ENCODE peak calls at places on chromosomes 2 and 18, in four cellular contexts. A is heart left ventricle, D is neuronal stem cell, U is left lung. P is an unnamed sample.
A peak's percentile ranks its signal among the peaks of the same experiment; 100 is the strongest.

GRCh38 chr2:91442246-91442905 is 2750.9 kb downstream of the RPIA start:
- DNase-seq in A (peak; percentile 20), D (no peak), U (peak; percentile 31), P (peak; percentile 81)

GRCh38 chr2:174484573-174484972 is 2.3 kb downstream of the GPR155 start:
- DNase-seq in A (no peak), D (no peak), U (no peak), P (no peak)

GRCh38 chr2:182377467-182377866 is 49.4 kb downstream of the PDE1A start:
- DNase-seq in A (no peak), D (no peak), U (no peak), P (no peak)

GRCh38 chr18:9792565-9793226 is 84.6 kb downstream of the RAB31 start:
- DNase-seq in A (no peak), D (no peak), U (no peak), P (no peak)

GRCh38 chr18:36593001-36593400 is 235.8 kb downstream of the TPGS2 start:
- DNase-seq in A (no peak), D (no peak), U (no peak), P (no peak)

GRCh38 chr2:4445821-4446220 is 742.4 kb downstream of the DCDC2C start:
- DNase-seq in A (no peak), D (no peak), U (no peak), P (no peak)

GRCh38 chr2:45004569-45005181 is 4.6 kb downstream of the SIX2 start:
- DNase-seq in A (no peak), D (no peak), U (no peak), P (no peak)

GRCh38 chr2:30385327-30385726 is 61.7 kb upstream of the LCLAT1 start:
- DNase-seq in A (no peak), D (peak; percentile 41), U (no peak), P (no peak)

GRCh38 chr2:167935803-167936110 is 311.6 kb downstream of the STK39 start:
- DNase-seq in A (no peak), D (no peak), U (no peak), P (no peak)

GRCh38 chr2:224650815-224651439 is 65.2 kb downstream of the CCDC195 start:
- DNase-seq in A (no peak), D (peak; percentile 50), U (no peak), P (no peak)

GRCh38 chr18:48860276-48861180 is 90.2 kb downstream of the SMAD7 start:
- DNase-seq in A (no peak), D (peak; percentile 82), U (no peak), P (peak; percentile 30)

GRCh38 chr2:139556789-139557188 is 776.6 kb upstream of the NXPH2 start:
- DNase-seq in A (no peak), D (no peak), U (no peak), P (no peak)

GRCh38 chr2:46309052-46309953 is 12.1 kb downstream of the EPAS1 start:
- DNase-seq in A (no peak), D (no peak), U (no peak), P (no peak)

GRCh38 chr2:201100497-201100896 is 15.5 kb upstream of the CFLAR start:
- DNase-seq in A (no peak), D (no peak), U (no peak), P (no peak)

GRCh38 chr2:27843992-27844391 is 46.2 kb downstream of the RBKS start:
- DNase-seq in A (no peak), D (no peak), U (no peak), P (no peak)

DNA sequence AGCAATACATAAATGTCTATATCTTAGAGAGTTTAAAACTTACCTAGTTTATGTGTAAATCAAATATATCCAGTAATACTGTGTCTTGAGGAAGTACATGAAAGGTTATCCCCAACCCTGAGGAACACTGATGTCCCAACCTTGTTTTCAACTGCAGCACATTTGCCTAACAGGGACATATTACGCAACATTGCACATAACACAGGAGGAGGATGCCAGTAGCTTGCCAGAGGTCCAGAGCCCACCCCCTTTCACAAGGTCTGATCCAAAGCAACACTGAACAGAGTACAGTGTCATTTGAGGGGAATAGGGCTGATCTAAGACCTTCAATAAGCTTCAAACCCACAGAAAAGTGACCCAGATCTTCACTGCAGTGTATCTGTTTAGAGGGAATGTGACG is 678.5 kb downstream of the ARHGAP15 start:
- DNase-seq in A (no peak), D (no peak), U (no peak), P (no peak)
- H3K4me1 ChIP-seq in A (no peaks in the 10 kb centered on the region), D (peaks cover 8% of the 10 kb centered on the region), U (peaks cover 11% of the 10 kb centered on the region), P (no peaks in the 10 kb centered on the region)

DNA sequence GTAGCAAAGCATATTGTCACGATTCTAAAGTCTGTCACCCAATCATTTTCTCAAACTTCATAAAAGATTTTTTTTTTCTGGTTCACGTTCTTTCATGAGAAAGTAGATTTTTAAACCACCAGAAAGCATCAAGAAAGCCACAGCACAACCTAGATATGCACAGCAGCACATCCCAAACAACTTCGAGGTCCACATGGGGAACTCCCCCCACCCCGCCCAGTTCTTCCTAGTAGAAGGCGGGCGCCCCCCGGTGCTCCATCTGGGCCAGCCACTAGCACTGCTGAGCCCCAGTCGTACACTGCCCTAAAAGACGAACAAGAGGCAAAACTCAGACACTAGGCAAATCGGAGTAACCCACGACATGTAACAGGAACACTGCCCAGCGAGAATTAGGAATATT is 15.5 kb downstream of the HDLBP start:
- DNase-seq in A (no peak), D (no peak), U (no peak), P (no peak)
- H3K4me1 ChIP-seq in A (peaks cover 35% of the 10 kb centered on the region), D (no peaks in the 10 kb centered on the region), U (peaks cover 20% of the 10 kb centered on the region), P (peaks cover 32% of the 10 kb centered on the region)

DNA sequence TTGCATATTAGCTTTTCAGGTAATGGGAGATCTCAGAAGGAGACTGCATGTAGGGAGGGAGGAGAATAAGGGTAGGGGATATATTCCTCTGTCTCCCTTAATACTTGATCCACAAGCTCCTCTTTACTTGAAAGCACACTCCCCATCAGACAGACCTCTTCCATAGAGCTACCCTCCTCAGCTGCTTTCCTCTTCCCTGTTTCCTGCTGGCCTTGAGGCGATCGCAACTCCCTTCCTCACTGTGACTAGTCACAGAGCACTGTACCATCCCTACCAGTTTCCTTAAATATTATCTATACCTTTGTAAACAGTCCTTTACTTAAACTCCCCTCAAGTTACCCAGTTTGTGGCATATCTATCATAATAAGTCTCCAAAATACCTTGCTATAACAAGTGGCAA is 10.9 kb downstream of the ROCK1 start:
- DNase-seq in A (no peak), D (no peak), U (no peak), P (no peak)
- H3K4me1 ChIP-seq in A (peaks cover 36% of the 10 kb centered on the region), D (peaks cover 2% of the 10 kb centered on the region), U (peaks cover 73% of the 10 kb centered on the region), P (no peaks in the 10 kb centered on the region)

GRCh38 chr2:111676423-111676822 is 207.6 kb downstream of the ANAPC1 start:
- DNase-seq in A (no peak), D (no peak), U (no peak), P (no peak)

GRCh38 chr2:111675419-111676194 is 208.4 kb downstream of the ANAPC1 start:
- DNase-seq in A (no peak), D (no peak), U (no peak), P (no peak)

GRCh38 chr2:111679202-111679601 is 204.8 kb downstream of the ANAPC1 start:
- DNase-seq in A (no peak), D (no peak), U (no peak), P (no peak)

GRCh38 chr2:111678161-111678560 is 205.8 kb downstream of the ANAPC1 start:
- DNase-seq in A (no peak), D (no peak), U (no peak), P (no peak)

GRCh38 chr2:111678651-111679050 is 205.3 kb downstream of the ANAPC1 start:
- DNase-seq in A (no peak), D (no peak), U (no peak), P (no peak)
- H3K4me1 ChIP-seq in A (no peaks in the 10 kb centered on the region), D (no peaks in the 10 kb centered on the region), U (peaks cover 30% of the 10 kb centered on the region), P (no peaks in the 10 kb centered on the region)